ENCODE peak calls at places on chromosomes 12 and 14, in seven cellular contexts. L is sigmoid colon; G is GM23248; U is effector memory CD4-positive, alpha-beta T cell; C is fibroblast of lung; A is hepatocyte; I is A549. F is an unnamed sample. For H3K4me1, the result is how much of the 10 kb centered on the place peaks cover.

GRCh38 chr12:26276709-26277108 is 81.3 kb downstream of the SSPN start:
- DNase-seq in U (no peak), L (no peak), C (no peak), G (no peak), I (no peak), A (no peak), F (no peak)

GRCh38 chr12:11638271-11638916 is 11.1 kb upstream of the ETV6 start:
- DNase-seq in I (no peak), U (no peak), L (no peak), G (peak), C (no peak), A (no peak), F (no peak)

GRCh38 chr14:53571990-53572389 is 384.6 kb downstream of the BMP4 start:
- DNase-seq in L (no peak), I (no peak), G (no peak), C (peak), U (no peak), A (peak), F (no peak)

GRCh38 chr14:76779221-76780057 is 18.2 kb downstream of the VASH1 start:
- DNase-seq in G (no peak), I (no peak), L (peak), A (no peak), U (no peak), C (no peak), F (no peak)

GRCh38 chr12:115024531-115024930 is 340.6 kb upstream of the TBX3 start:
- DNase-seq in G (no peak), I (no peak), C (no peak), A (no peak), L (no peak), U (no peak), F (no peak)

GRCh38 chr12:95396849-95397498 is 77.0 kb upstream of the METAP2 start:
- DNase-seq in A (no peak), G (peak), U (no peak), C (peak), L (no peak), I (peak), F (no peak)

GRCh38 chr12:66915312-66915904 is 236.5 kb upstream of the GRIP1 start:
- DNase-seq in I (no peak), A (no peak), U (no peak), C (no peak), L (no peak), G (no peak), F (no peak)

GRCh38 chr14:61290686-61291085 is 9.5 kb upstream of the TMEM30B start:
- DNase-seq in I (no peak), G (no peak), L (no peak), U (no peak), A (no peak), C (no peak), F (no peak)

GRCh38 chr12:50234347-50234746 is 49.0 kb downstream of the LIMA1 start:
- DNase-seq in C (no peak), A (no peak), I (peak), L (no peak), U (no peak), G (peak), F (no peak)

GRCh38 chr14:76386922-76387782 is 11.2 kb downstream of the ESRRB start:
- DNase-seq in L (no peak), A (peak), C (peak), I (peak), G (peak), U (no peak), F (peak)

GRCh38 chr12:81835783-81836182 is 76.6 kb upstream of the PPFIA2 start:
- DNase-seq in L (peak), A (no peak), G (no peak), C (no peak), U (no peak), I (no peak), F (no peak)

GRCh38 chr12:92400006-92400405 is 254.4 kb upstream of the BTG1 start:
- DNase-seq in L (no peak), A (no peak), I (no peak), C (no peak), U (no peak), G (no peak), F (no peak)

GRCh38 chr14:63182967-63183366 is 21.3 kb upstream of the RHOJ start:
- DNase-seq in G (no peak), L (no peak), I (no peak), C (no peak), U (no peak), A (no peak), F (no peak)

GRCh38 chr12:111327474-111327873 is 41.4 kb downstream of the PHETA1 start:
- DNase-seq in I (no peak), A (no peak), L (no peak), C (no peak), U (no peak), G (no peak), F (no peak)

GRCh38 chr12:116381744-116382455 is 104.4 kb upstream of the MED13L start:
- DNase-seq in A (peak), G (peak), C (peak), U (no peak), I (peak), L (no peak), F (no peak)

GRCh38 chr14:97298331-97298730 is 501.1 kb downstream of the VRK1 start:
- DNase-seq in I (peak), A (no peak), C (no peak), U (no peak), G (no peak), L (no peak), F (no peak)

DNA sequence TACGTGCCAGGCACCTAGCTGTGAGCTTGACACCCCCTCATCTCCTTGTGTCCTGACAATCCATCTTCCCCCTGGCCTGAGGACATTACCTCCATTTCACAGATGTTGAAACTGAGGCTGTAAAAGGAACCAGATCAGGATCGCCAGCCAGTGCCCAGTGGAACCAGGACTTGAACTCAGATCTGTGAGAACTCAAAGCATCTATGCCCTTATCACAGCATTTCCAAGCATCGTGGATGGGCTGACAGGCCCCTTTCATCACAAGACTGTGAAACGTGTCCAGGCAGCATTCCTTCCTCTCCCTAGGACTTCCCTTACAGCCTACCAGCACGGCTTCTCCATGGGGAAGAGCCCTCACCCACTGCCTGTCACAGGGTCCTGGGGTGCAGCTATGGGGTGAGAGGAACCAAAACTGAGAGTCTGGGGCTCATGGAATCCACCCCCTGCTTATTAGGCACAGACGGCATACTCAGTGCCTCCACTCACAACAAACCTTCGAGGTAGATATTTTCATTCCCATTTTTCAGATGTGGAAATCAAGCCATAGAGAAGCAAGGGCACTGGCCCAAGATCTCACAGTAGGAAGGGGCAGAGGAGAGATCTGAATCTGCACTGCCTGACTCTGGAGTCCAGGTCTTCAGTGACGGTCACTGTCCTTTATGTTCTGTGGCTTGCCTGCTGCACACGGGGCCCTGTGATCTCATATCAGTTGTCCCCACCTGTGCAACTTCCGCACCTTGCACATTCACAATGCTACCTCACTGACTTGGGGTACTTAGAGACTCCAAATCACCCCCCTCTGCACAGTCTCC is 26.8 kb downstream of the CMKLR1 start:
- DNase-seq in I (no peak), L (no peak), A (no peak), C (no peak), G (no peak), U (no peak), F (no peak)
- H3K4me1 ChIP-seq in I (under half), L (half or more), A (under half), C (under half), G (under half), U (under half), F (half or more)

GRCh38 chr12:43590307-43590706 is 38.3 kb upstream of the ADAMTS20 start:
- DNase-seq in G (no peak), C (no peak), A (no peak), I (no peak), U (no peak), L (no peak), F (no peak)

GRCh38 chr12:43586646-43587245 is 34.7 kb upstream of the ADAMTS20 start:
- DNase-seq in A (no peak), U (no peak), I (no peak), G (peak), C (no peak), L (no peak), F (no peak)
- H3K4me3 ChIP-seq in A (no peak), U (no peak), I (no peak), G (no peak), C (no peak), L (no peak), F (no peak)

GRCh38 chr12:118374909-118375308 is 1.4 kb upstream of the SUDS3 start:
- DNase-seq in I (no peak), G (peak), A (no peak), L (no peak), U (no peak), C (peak), F (no peak)
- H3K4me1 ChIP-seq in I (under half), G (under half), A (under half), L (half or more), U (under half), C (under half), F (under half)

GRCh38 chr14:49621114-49621881 is 699 bp downstream of the MGAT2 start:
- DNase-seq in L (peak), C (peak), I (peak), A (peak), U (no peak), G (peak), F (peak)
- H3K4me3 ChIP-seq in L (peak), C (peak), I (peak), A (peak), U (peak), G (peak), F (peak)

GRCh38 chr12:68450947-68451260 is 118.7 kb upstream of the MDM1 start:
- DNase-seq in U (no peak), I (no peak), G (peak), C (no peak), L (no peak), A (no peak), F (no peak)
- H3K4me1 ChIP-seq in U (half or more), I (under half), G (under half), C (under half), L (under half), A (under half), F (half or more)

GRCh38 chr14:49769581-49770211 is 1.7 kb downstream of the KLHDC2 start:
- DNase-seq in G (no peak), I (peak), L (no peak), A (no peak), C (no peak), U (no peak), F (no peak)

GRCh38 chr14:49767473-49768300 is at the start of gene KLHDC2:
- DNase-seq in C (peak), L (peak), U (peak), G (peak), I (peak), A (peak), F (peak)

GRCh38 chr14:49766839-49767238 is 1.1 kb upstream of the KLHDC2 start:
- DNase-seq in U (no peak), C (peak), A (peak), I (no peak), G (peak), L (no peak), F (no peak)

GRCh38 chr14:49769171-49769570 is 1.2 kb downstream of the KLHDC2 start:
- DNase-seq in I (no peak), U (no peak), A (no peak), C (peak), L (no peak), G (peak), F (no peak)

GRCh38 chr14:49768301-49769121 is 558 bp downstream of the KLHDC2 start:
- DNase-seq in U (peak), C (peak), A (peak), G (peak), L (peak), I (peak), F (peak)
- H3K4me3 ChIP-seq in U (peak), C (peak), A (peak), G (peak), L (peak), I (peak), F (peak)

F was measured in upper lobe of right lung.